ENCODE peak calls at places on chromosomes 2 and 18, in eight cellular contexts. W is ascending aorta; F is fibroblast of the aortic adventitia; D is transverse colon; T is skeletal muscle cell; V is mammary epithelial cell; R is PC-3; J is CD4-positive, alpha-beta memory T cell. L is an unnamed sample.

GRCh38 chr2:9288233-9288632 is 81.6 kb downstream of the ASAP2 start:
- DNase-seq in R (peak; percentile 69), W (no peak), J (no peak), D (no peak), T (peak; percentile 98), F (peak; percentile 91), V (peak; percentile 95), L (no peak)

GRCh38 chr2:229910832-229911412 is 10.9 kb downstream of the TRIP12 start:
- DNase-seq in D (no peak), J (peak; percentile 35), W (no peak), V (peak; percentile 2), F (peak; percentile 7), T (no peak), R (peak; percentile 20), L (no peak)

GRCh38 chr2:61512768-61513398 is 25.3 kb downstream of the XPO1 start:
- DNase-seq in W (no peak), D (peak; percentile 36), V (no peak), T (no peak), R (no peak), J (no peak), F (no peak), L (no peak)

GRCh38 chr18:41744664-41745063 is 210.4 kb upstream of the PIK3C3 start:
- DNase-seq in F (no peak), R (no peak), D (no peak), V (no peak), J (no peak), T (no peak), W (no peak), L (no peak)

GRCh38 chr2:163407296-163407695 is 328.5 kb downstream of the FIGN start:
- DNase-seq in J (no peak), W (no peak), F (no peak), V (no peak), D (no peak), T (peak; percentile 57), R (peak; percentile 30), L (no peak)

GRCh38 chr18:77765468-77765867 is 515.8 kb downstream of the GALR1 start:
- DNase-seq in V (no peak), R (peak; percentile 51), W (no peak), J (no peak), D (peak; percentile 12), F (no peak), T (no peak), L (no peak)

GRCh38 chr2:139241256-139241655 is 461.1 kb upstream of the NXPH2 start:
- DNase-seq in W (no peak), T (no peak), J (no peak), R (no peak), D (no peak), V (no peak), F (no peak), L (no peak)

GRCh38 chr2:202033317-202034248 is at the start of gene FZD7:
- DNase-seq in F (peak; percentile 91), V (peak; percentile 90), T (peak; percentile 79), D (peak; percentile 94), J (peak; percentile 82), W (peak; percentile 72), R (peak; percentile 89), L (no peak)

GRCh38 chr2:5164806-5165525 is 527.2 kb upstream of the SOX11 start:
- DNase-seq in F (peak; percentile 60), R (peak; percentile 88), J (no peak), T (peak; percentile 58), W (no peak), V (peak; percentile 90), D (no peak), L (no peak)

GRCh38 chr18:8283901-8284585 is 325.2 kb upstream of the RAB12 start:
- DNase-seq in R (peak; percentile 55), D (no peak), W (no peak), J (no peak), V (no peak), T (peak; percentile 44), F (peak; percentile 82), L (no peak)

GRCh38 chr2:20534913-20535801 is 88.3 kb downstream of the RHOB start:
- DNase-seq in R (no peak), D (no peak), T (no peak), V (no peak), W (no peak), F (no peak), J (no peak), L (no peak)

GRCh38 chr2:191165190-191165643 is 14.4 kb upstream of the STAT4 start:
- DNase-seq in V (peak; percentile 58), T (no peak), J (peak; percentile 57), W (no peak), D (no peak), F (peak; percentile 84), R (peak; percentile 80), L (no peak)

GRCh38 chr2:218186355-218186766 is 19.6 kb upstream of the CXCR1 start:
- DNase-seq in V (peak; percentile 57), F (peak; percentile 81), R (peak; percentile 81), W (no peak), T (peak; percentile 20), J (peak; percentile 73), D (peak; percentile 83), L (peak; percentile 39)

DNA sequence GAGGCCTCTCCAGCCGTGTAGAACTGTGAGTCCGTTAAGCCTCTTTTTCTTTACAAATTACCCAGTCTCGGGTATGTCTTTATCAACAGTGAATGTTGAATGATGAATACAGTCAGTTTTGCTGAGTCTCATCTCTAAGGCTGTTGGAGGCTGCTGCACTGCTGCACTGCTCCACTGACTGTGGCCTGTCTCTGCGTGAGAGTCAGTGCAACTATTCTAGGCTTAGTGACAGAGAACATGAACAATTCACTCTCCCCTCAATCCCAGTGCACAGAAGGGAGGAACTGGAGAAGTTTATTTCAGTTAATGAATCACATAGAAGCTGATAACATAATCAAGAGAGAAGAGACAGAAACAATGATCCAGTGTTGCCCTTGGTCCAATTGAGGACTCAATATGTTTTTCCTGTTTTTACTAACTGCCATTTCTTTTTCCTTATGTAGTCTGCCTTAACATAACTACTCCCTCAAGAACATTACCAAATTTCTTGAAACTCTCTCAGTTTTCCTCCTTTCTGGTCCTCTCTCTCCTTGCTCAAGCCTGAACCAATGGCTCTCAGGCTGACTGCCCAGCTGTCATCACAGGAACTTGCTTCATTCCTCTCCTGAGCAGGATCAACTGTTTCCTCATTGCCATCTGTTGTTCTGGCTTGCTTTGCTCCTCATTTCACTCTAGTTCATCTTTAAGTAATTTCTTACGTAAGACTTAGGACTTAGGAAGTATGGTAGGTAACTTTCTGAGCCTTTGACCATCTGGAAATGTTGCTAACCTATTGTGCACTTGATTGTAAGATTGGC is 483.2 kb downstream of the METTL4 start:
- DNase-seq in T (peak; percentile 46), F (peak; percentile 83), W (no peak), V (peak; percentile 9), J (no peak), D (no peak), R (no peak), L (no peak)
- H3K4me3 ChIP-seq in T (no peak overlapping the region), F (no peak overlapping the region), W (no peak overlapping the region), V (no peak overlapping the region), J (no peak overlapping the region), D (no peak overlapping the region), R (no peak overlapping the region), L (no peak overlapping the region)

DNA sequence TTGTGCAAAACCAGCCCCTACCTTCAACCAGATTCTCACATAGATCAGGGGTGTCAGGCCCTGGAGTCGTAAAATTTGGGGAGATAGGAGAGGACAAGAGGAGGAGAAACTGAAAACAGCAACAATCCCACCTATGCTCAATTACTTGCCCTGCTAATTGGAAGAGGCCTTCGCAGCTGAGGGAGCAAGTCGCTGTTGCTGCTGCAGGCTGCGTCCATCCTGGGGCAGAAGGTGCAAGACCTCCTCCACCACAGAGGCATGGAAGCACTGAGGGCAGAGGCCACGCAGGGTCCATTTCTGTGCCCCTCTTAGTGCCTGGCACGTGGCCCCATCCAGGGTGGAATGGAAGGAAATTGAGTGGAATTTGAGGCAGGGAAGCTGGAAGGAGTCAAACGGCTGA is 36.5 kb downstream of the CNGA3 start:
- DNase-seq in F (no peak), V (no peak), D (no peak), T (no peak), W (no peak), R (no peak), J (no peak), L (no peak)
- H3K4me3 ChIP-seq in F (no peak overlapping the region), V (no peak overlapping the region), D (no peak overlapping the region), T (no peak overlapping the region), W (no peak overlapping the region), R (no peak overlapping the region), J (no peak overlapping the region), L (no peak overlapping the region)

GRCh38 chr2:1052671-1053270 is 102.1 kb downstream of the SNTG2 start:
- DNase-seq in J (no peak), T (peak; percentile 61), V (no peak), F (peak; percentile 37), W (no peak), D (no peak), R (no peak), L (no peak)

GRCh38 chr2:1053781-1054180 is 103.1 kb downstream of the SNTG2 start:
- DNase-seq in D (no peak), F (no peak), T (no peak), J (no peak), V (no peak), W (no peak), R (no peak), L (no peak)

GRCh38 chr2:1051585-1051984 is 100.9 kb downstream of the SNTG2 start:
- DNase-seq in J (no peak), F (no peak), V (no peak), W (no peak), T (no peak), R (no peak), D (no peak), L (no peak)

GRCh38 chr2:1054399-1054798 is 103.8 kb downstream of the SNTG2 start:
- DNase-seq in W (no peak), J (no peak), D (no peak), T (no peak), F (no peak), R (no peak), V (no peak), L (no peak)

GRCh38 chr2:1055014-1055595 is 104.5 kb downstream of the SNTG2 start:
- DNase-seq in J (no peak), W (no peak), F (peak; percentile 70), T (peak; percentile 68), V (peak; percentile 55), R (peak; percentile 19), D (no peak), L (no peak)
- H3K4me3 ChIP-seq in J (no peak overlapping the region), W (no peak overlapping the region), F (no peak overlapping the region), T (no peak overlapping the region), V (no peak overlapping the region), R (no peak overlapping the region), D (no peak overlapping the region), L (no peak overlapping the region)

DNA sequence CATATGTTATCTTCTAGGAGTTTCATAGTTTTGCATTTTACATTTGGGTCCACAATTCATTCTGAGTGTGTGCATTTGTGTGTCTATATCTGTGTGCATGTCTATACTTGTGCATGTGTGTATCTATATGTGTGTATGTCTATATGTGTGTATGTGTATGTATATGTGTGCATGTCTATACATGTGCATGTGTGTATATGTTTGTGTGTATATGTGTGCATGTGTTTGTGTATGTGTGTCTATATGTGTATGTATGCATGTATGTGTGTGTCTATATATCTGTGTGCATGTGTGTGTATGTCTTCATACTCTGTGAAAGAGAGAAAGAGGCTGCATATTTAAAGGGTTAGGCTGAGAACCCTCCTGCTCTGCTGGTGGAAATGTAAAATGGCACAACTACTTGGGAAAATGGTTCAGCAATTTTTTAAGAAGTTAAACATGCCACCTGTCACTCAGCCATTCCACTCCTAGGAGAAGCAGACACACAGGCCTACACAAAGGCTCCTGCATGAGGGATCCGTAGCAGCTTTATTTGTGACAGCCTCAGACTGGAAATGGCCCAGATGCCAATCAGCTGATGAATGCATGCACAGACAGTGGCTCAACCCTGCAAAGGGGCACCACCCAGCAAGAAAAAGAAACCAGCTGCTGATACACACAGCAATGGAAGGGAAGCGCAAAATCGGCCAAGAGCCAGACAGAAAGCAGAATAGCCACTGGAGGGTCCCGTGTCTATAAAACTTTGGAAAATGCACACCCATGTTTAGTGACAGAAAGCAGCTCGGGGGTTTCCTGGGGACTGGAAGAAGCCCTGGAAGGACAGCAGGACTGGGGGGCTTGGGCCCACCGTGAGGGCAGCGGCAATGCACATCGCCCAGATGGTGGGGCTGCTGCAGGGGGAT is 146.8 kb downstream of the SEPTIN10 start:
- DNase-seq in T (no peak), V (peak; percentile 54), D (peak; percentile 2), J (no peak), R (peak; percentile 52), F (peak; percentile 34), W (no peak), L (no peak)
- H3K4me3 ChIP-seq in T (no peak overlapping the region), V (no peak overlapping the region), D (no peak overlapping the region), J (no peak overlapping the region), R (no peak overlapping the region), F (no peak overlapping the region), W (no peak overlapping the region), L (no peak overlapping the region)